ENCODE peak calls at places on chromosomes 13 and 19, in ten cellular contexts. T, J, Y, M, D, I, A, B, X and W are unnamed samples.

GRCh38 chr19:3818479-3818878 is 32.3 kb upstream of the MATK start:
- DNase-seq in X (no peak), D (peak; percentile 6), I (no peak), Y (peak; percentile 30), A (no peak), T (peak; percentile 47), M (no peak), B (peak; percentile 48), J (no peak), W (no peak)

GRCh38 chr13:28313579-28313978 is 175.2 kb downstream of the PAN3 start:
- DNase-seq in X (no peak), B (no peak), J (no peak), I (no peak), D (no peak), M (no peak), Y (peak; percentile 55), T (peak; percentile 13), A (no peak), W (no peak)

GRCh38 chr19:52646571-52647222 is 8.5 kb upstream of the ZNF83 start:
- DNase-seq in M (no peak), T (peak; percentile 67), X (no peak), B (no peak), J (no peak), D (peak; percentile 14), I (no peak), Y (peak; percentile 10), A (no peak), W (no peak)

GRCh38 chr19:14577264-14577663 is 5.4 kb upstream of the NDUFB7 start:
- DNase-seq in I (no peak), X (no peak), J (no peak), B (no peak), D (no peak), M (no peak), T (no peak), Y (no peak), A (no peak), W (peak; percentile 8)

GRCh38 chr13:65855276-65855675 is 1374.9 kb downstream of the PCDH9 start:
- DNase-seq in I (no peak), Y (peak; percentile 51), J (no peak), M (no peak), X (no peak), T (no peak), A (no peak), D (no peak), B (no peak), W (no peak)

GRCh38 chr19:18894254-18895037 is 1.5 kb downstream of the CERS1 start:
- DNase-seq in Y (peak; percentile 38), J (peak; percentile 13), D (peak; percentile 32), T (peak; percentile 62), X (no peak), A (no peak), M (no peak), B (no peak), I (peak; percentile 61), W (no peak)

GRCh38 chr19:55537741-55538111 is 793 bp upstream of the SBK2 start:
- DNase-seq in D (no peak), M (no peak), A (no peak), I (no peak), Y (no peak), X (no peak), T (peak; percentile 56), J (no peak), B (no peak), W (no peak)

GRCh38 chr19:29845576-29846176 is 33.9 kb downstream of the CCNE1 start:
- DNase-seq in X (no peak), B (no peak), D (no peak), J (peak; percentile 19), I (no peak), A (no peak), M (no peak), Y (peak; percentile 54), T (peak; percentile 39), W (no peak)

GRCh38 chr13:90732049-90732448 is 615.4 kb upstream of the MIR17HG start:
- DNase-seq in Y (no peak), X (no peak), M (no peak), D (no peak), B (peak; percentile 44), A (no peak), I (no peak), T (no peak), J (no peak), W (peak; percentile 6)

GRCh38 chr13:54614729-54615128 is 1586.1 kb downstream of the OLFM4 start:
- DNase-seq in M (no peak), J (no peak), B (no peak), I (no peak), X (no peak), D (no peak), T (no peak), Y (no peak), A (no peak), W (no peak)

GRCh38 chr13:29752175-29752574 is 98.2 kb downstream of the UBL3 start:
- DNase-seq in B (no peak), J (no peak), D (no peak), M (no peak), X (no peak), Y (no peak), A (no peak), T (no peak), I (no peak), W (no peak)

GRCh38 chr13:27174766-27175455 is 3.3 kb upstream of the USP12 start:
- DNase-seq in T (no peak), I (no peak), Y (peak; percentile 54), M (no peak), D (no peak), X (no peak), B (no peak), J (no peak), A (no peak), W (no peak)

GRCh38 chr19:38831142-38831605 is 420 bp downstream of the ECH1 start:
- DNase-seq in D (peak; percentile 91), X (peak; percentile 81), J (peak; percentile 69), I (peak; percentile 79), A (peak; percentile 88), Y (peak; percentile 94), B (peak; percentile 91), T (peak; percentile 98), M (peak; percentile 83), W (peak; percentile 86)

GRCh38 chr13:97344250-97345175 is 89.5 kb upstream of the RAP2A start:
- DNase-seq in Y (peak; percentile 75), A (no peak), D (peak; percentile 63), I (no peak), T (peak; percentile 41), B (peak; percentile 68), X (peak; percentile 63), J (peak; percentile 64), M (peak; percentile 44), W (peak; percentile 38)

GRCh38 chr13:59229401-59229800 is 934.3 kb downstream of the DIAPH3 start:
- DNase-seq in B (no peak), T (no peak), J (no peak), X (no peak), Y (no peak), A (no peak), M (no peak), I (no peak), D (no peak), W (no peak)

GRCh38 chr13:78587395-78587794 is 16.0 kb downstream of the POU4F1 start:
- DNase-seq in A (no peak), I (no peak), D (no peak), T (no peak), M (no peak), J (no peak), B (no peak), Y (no peak), X (no peak), W (peak; percentile 50)

GRCh38 chr13:56378566-56378965 is 762.2 kb upstream of the PRR20A start:
- DNase-seq in B (no peak), A (no peak), Y (no peak), I (no peak), M (no peak), X (no peak), J (no peak), D (no peak), T (no peak), W (no peak)
- H3K4me3 ChIP-seq in B (no peak overlapping the region), A (no peak overlapping the region), Y (no peak overlapping the region), I (no peak overlapping the region), M (no peak overlapping the region), X (no peak overlapping the region), J (no peak overlapping the region), D (no peak overlapping the region), T (no peak overlapping the region), W (no peak overlapping the region)

DNA sequence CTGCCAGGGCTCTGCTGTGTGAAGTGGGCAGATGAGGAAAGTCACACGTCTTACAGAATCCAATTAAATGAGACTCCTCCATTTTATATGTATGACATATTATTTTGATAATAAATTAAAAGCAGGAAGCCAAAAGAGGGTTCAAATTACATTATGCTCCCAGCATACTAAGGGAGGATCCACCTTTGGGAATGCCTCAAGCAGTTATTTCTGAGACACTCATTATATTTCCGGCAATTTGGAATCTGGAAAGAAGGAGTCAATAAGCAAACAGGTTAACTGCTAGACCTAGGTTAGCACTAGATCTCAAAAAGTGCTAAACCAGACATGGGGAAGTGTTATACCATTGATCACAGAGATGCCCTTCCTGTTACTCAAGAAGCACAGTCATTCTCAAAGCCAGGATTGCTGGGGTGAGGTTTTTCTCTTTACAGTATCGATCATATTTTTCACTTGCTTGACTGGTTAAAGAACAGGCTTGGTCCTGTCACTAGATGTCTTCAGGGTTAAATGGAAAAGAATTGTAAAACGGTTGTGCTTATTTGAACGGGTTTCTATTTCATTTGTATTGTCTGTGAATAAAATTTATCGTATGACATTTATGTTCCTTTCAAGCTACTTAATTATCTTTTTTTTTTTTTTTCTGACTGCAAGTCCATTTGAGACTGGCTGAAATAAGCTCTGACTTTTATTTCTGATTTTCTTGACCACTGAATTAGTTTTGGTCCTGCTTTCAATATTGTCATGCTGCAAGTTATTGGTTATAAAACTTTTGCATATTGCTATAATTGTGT is 523.2 kb downstream of the KLF12 start:
- DNase-seq in I (no peak), X (no peak), M (no peak), D (no peak), A (no peak), J (no peak), Y (no peak), B (peak; percentile 57), T (no peak), W (no peak)
- H3K4me3 ChIP-seq in I (no peak overlapping the region), X (no peak overlapping the region), M (no peak overlapping the region), D (no peak overlapping the region), A (peak overlapping the region; percentile 7), J (no peak overlapping the region), Y (no peak overlapping the region), B (peak overlapping the region; percentile 28), T (no peak overlapping the region), W (no peak overlapping the region)

GRCh38 chr13:47474326-47474725 is 526.7 kb downstream of the SUCLA2 start:
- DNase-seq in X (no peak), B (no peak), T (no peak), D (no peak), Y (peak; percentile 59), I (no peak), A (no peak), M (no peak), J (no peak), W (no peak)

GRCh38 chr13:47474845-47475244 is 526.2 kb downstream of the SUCLA2 start:
- DNase-seq in D (no peak), T (no peak), A (no peak), B (no peak), I (no peak), X (no peak), Y (peak; percentile 32), M (no peak), J (no peak), W (no peak)

GRCh38 chr13:47472516-47472915 is 528.6 kb downstream of the SUCLA2 start:
- DNase-seq in T (no peak), M (no peak), D (no peak), Y (no peak), B (no peak), X (no peak), J (no peak), I (no peak), A (no peak), W (no peak)
- H3K4me3 ChIP-seq in T (no peak overlapping the region), M (no peak overlapping the region), D (no peak overlapping the region), Y (no peak overlapping the region), B (no peak overlapping the region), X (no peak overlapping the region), J (no peak overlapping the region), I (no peak overlapping the region), A (no peak overlapping the region), W (no peak overlapping the region)

GRCh38 chr19:10603084-10603872 is 16.2 kb upstream of the AP1M2 start:
- DNase-seq in T (no peak), J (peak; percentile 31), D (no peak), I (peak; percentile 81), A (peak; percentile 81), Y (no peak), M (no peak), B (no peak), X (peak; percentile 47), W (peak; percentile 81)
- H3K4me3 ChIP-seq in T (peak overlapping the region; percentile 95), J (peak overlapping the region; percentile 91), D (peak overlapping the region; percentile 94), I (peak overlapping the region; percentile 88), A (peak overlapping the region; percentile 69), Y (peak overlapping the region; percentile 86), M (peak overlapping the region; percentile 93), B (peak overlapping the region; percentile 92), X (peak overlapping the region; percentile 100), W (peak overlapping the region; percentile 94)